ENCODE peak calls at places on chromosome 16, in ten cellular contexts. One of them, this sample, is unnamed.

GRCh38 chr16:68445458-68445857 is 2.9 kb downstream of the SMPD3 start:
- DNase-seq in CD4-positive, alpha-beta T cell: no peak
- DNase-seq in foreskin fibroblast: no peak
- DNase-seq in left kidney: peak
- DNase-seq in Kasumi-1: peak
- DNase-seq in substantia nigra: peak
- DNase-seq in activated T-helper 9 cell treated with anti-CD3 and anti-CD28 coated beads, Interleukin-2, amount 50 U/mL, for 16 hours: no peak
- DNase-seq in nephron progenitor cell: peak
- DNase-seq in activated CD4-positive, alpha-beta memory T cell treated with anti-CD3 and anti-CD28 coated beads, Interleukin-2, amount 10 ng/mL, durations not matched to agents 7 days and 5 days: peak
- DNase-seq in hepatic stellate cell: peak
- DNase-seq in this sample: peak

GRCh38 chr16:20611350-20611902 is 35.3 kb upstream of the ACSM2B start:
- DNase-seq in CD4-positive, alpha-beta T cell: no peak
- DNase-seq in foreskin fibroblast: no peak
- DNase-seq in left kidney: no peak
- DNase-seq in Kasumi-1: no peak
- DNase-seq in substantia nigra: peak
- DNase-seq in activated T-helper 9 cell treated with anti-CD3 and anti-CD28 coated beads, Interleukin-2, amount 50 U/mL, for 16 hours: no peak
- DNase-seq in nephron progenitor cell: no peak
- DNase-seq in activated CD4-positive, alpha-beta memory T cell treated with anti-CD3 and anti-CD28 coated beads, Interleukin-2, amount 10 ng/mL, durations not matched to agents 7 days and 5 days: no peak
- DNase-seq in hepatic stellate cell: no peak
- DNase-seq in this sample: no peak

GRCh38 chr16:65117701-65118448 is 4.0 kb downstream of the CDH11 start:
- DNase-seq in CD4-positive, alpha-beta T cell: peak
- DNase-seq in foreskin fibroblast: peak
- DNase-seq in left kidney: peak
- DNase-seq in Kasumi-1: peak
- DNase-seq in substantia nigra: peak
- DNase-seq in activated T-helper 9 cell treated with anti-CD3 and anti-CD28 coated beads, Interleukin-2, amount 50 U/mL, for 16 hours: no peak
- DNase-seq in nephron progenitor cell: peak
- DNase-seq in activated CD4-positive, alpha-beta memory T cell treated with anti-CD3 and anti-CD28 coated beads, Interleukin-2, amount 10 ng/mL, durations not matched to agents 7 days and 5 days: peak
- DNase-seq in hepatic stellate cell: peak
- DNase-seq in this sample: peak

GRCh38 chr16:80914379-80915078 is 92.2 kb downstream of the CMC2 start:
- DNase-seq in CD4-positive, alpha-beta T cell: no peak
- DNase-seq in foreskin fibroblast: no peak
- DNase-seq in left kidney: no peak
- DNase-seq in Kasumi-1: no peak
- DNase-seq in substantia nigra: no peak
- DNase-seq in activated T-helper 9 cell treated with anti-CD3 and anti-CD28 coated beads, Interleukin-2, amount 50 U/mL, for 16 hours: no peak
- DNase-seq in nephron progenitor cell: no peak
- DNase-seq in activated CD4-positive, alpha-beta memory T cell treated with anti-CD3 and anti-CD28 coated beads, Interleukin-2, amount 10 ng/mL, durations not matched to agents 7 days and 5 days: no peak
- DNase-seq in hepatic stellate cell: no peak
- DNase-seq in this sample: no peak

GRCh38 chr16:57261806-57262205 is 16.7 kb downstream of the ARL2BP start:
- DNase-seq in CD4-positive, alpha-beta T cell: no peak
- DNase-seq in foreskin fibroblast: no peak
- DNase-seq in left kidney: no peak
- DNase-seq in Kasumi-1: no peak
- DNase-seq in substantia nigra: no peak
- DNase-seq in activated T-helper 9 cell treated with anti-CD3 and anti-CD28 coated beads, Interleukin-2, amount 50 U/mL, for 16 hours: no peak
- DNase-seq in nephron progenitor cell: no peak
- DNase-seq in activated CD4-positive, alpha-beta memory T cell treated with anti-CD3 and anti-CD28 coated beads, Interleukin-2, amount 10 ng/mL, durations not matched to agents 7 days and 5 days: no peak
- DNase-seq in hepatic stellate cell: no peak
- DNase-seq in this sample: no peak

GRCh38 chr16:30830072-30830417 is 43.0 kb upstream of the ZNF629 start:
- DNase-seq in CD4-positive, alpha-beta T cell: no peak
- DNase-seq in foreskin fibroblast: no peak
- DNase-seq in left kidney: no peak
- DNase-seq in Kasumi-1: no peak
- DNase-seq in substantia nigra: no peak
- DNase-seq in activated T-helper 9 cell treated with anti-CD3 and anti-CD28 coated beads, Interleukin-2, amount 50 U/mL, for 16 hours: no peak
- DNase-seq in nephron progenitor cell: no peak
- DNase-seq in activated CD4-positive, alpha-beta memory T cell treated with anti-CD3 and anti-CD28 coated beads, Interleukin-2, amount 10 ng/mL, durations not matched to agents 7 days and 5 days: no peak
- DNase-seq in hepatic stellate cell: no peak
- DNase-seq in this sample: no peak

GRCh38 chr16:70378869-70379493 is 32.3 kb downstream of the DDX19A start:
- DNase-seq in CD4-positive, alpha-beta T cell: no peak
- DNase-seq in foreskin fibroblast: no peak
- DNase-seq in left kidney: no peak
- DNase-seq in Kasumi-1: no peak
- DNase-seq in substantia nigra: no peak
- DNase-seq in activated T-helper 9 cell treated with anti-CD3 and anti-CD28 coated beads, Interleukin-2, amount 50 U/mL, for 16 hours: no peak
- DNase-seq in nephron progenitor cell: no peak
- DNase-seq in activated CD4-positive, alpha-beta memory T cell treated with anti-CD3 and anti-CD28 coated beads, Interleukin-2, amount 10 ng/mL, durations not matched to agents 7 days and 5 days: no peak
- DNase-seq in hepatic stellate cell: no peak
- DNase-seq in this sample: no peak

GRCh38 chr16:23248261-23249194 is 53.6 kb upstream of the SCNN1B start:
- DNase-seq in CD4-positive, alpha-beta T cell: no peak
- DNase-seq in foreskin fibroblast: peak
- DNase-seq in left kidney: no peak
- DNase-seq in Kasumi-1: no peak
- DNase-seq in substantia nigra: no peak
- DNase-seq in activated T-helper 9 cell treated with anti-CD3 and anti-CD28 coated beads, Interleukin-2, amount 50 U/mL, for 16 hours: no peak
- DNase-seq in nephron progenitor cell: no peak
- DNase-seq in activated CD4-positive, alpha-beta memory T cell treated with anti-CD3 and anti-CD28 coated beads, Interleukin-2, amount 10 ng/mL, durations not matched to agents 7 days and 5 days: no peak
- DNase-seq in hepatic stellate cell: no peak
- DNase-seq in this sample: no peak

GRCh38 chr16:11841026-11841425 is 10.3 kb downstream of the RSL1D1 start:
- DNase-seq in CD4-positive, alpha-beta T cell: no peak
- DNase-seq in foreskin fibroblast: no peak
- DNase-seq in left kidney: no peak
- DNase-seq in Kasumi-1: no peak
- DNase-seq in substantia nigra: no peak
- DNase-seq in activated T-helper 9 cell treated with anti-CD3 and anti-CD28 coated beads, Interleukin-2, amount 50 U/mL, for 16 hours: no peak
- DNase-seq in nephron progenitor cell: no peak
- DNase-seq in activated CD4-positive, alpha-beta memory T cell treated with anti-CD3 and anti-CD28 coated beads, Interleukin-2, amount 10 ng/mL, durations not matched to agents 7 days and 5 days: no peak
- DNase-seq in hepatic stellate cell: no peak
- DNase-seq in this sample: no peak

GRCh38 chr16:85425061-85425662 is 188.0 kb upstream of the GSE1 start:
- DNase-seq in CD4-positive, alpha-beta T cell: no peak
- DNase-seq in foreskin fibroblast: no peak
- DNase-seq in left kidney: no peak
- DNase-seq in Kasumi-1: no peak
- DNase-seq in substantia nigra: no peak
- DNase-seq in activated T-helper 9 cell treated with anti-CD3 and anti-CD28 coated beads, Interleukin-2, amount 50 U/mL, for 16 hours: no peak
- DNase-seq in nephron progenitor cell: peak
- DNase-seq in activated CD4-positive, alpha-beta memory T cell treated with anti-CD3 and anti-CD28 coated beads, Interleukin-2, amount 10 ng/mL, durations not matched to agents 7 days and 5 days: no peak
- DNase-seq in hepatic stellate cell: no peak
- DNase-seq in this sample: no peak

GRCh38 chr16:70652322-70652721 is 6.0 kb downstream of the IL34 start:
- DNase-seq in CD4-positive, alpha-beta T cell: no peak
- DNase-seq in foreskin fibroblast: no peak
- DNase-seq in left kidney: no peak
- DNase-seq in Kasumi-1: no peak
- DNase-seq in substantia nigra: no peak
- DNase-seq in activated T-helper 9 cell treated with anti-CD3 and anti-CD28 coated beads, Interleukin-2, amount 50 U/mL, for 16 hours: no peak
- DNase-seq in nephron progenitor cell: no peak
- DNase-seq in activated CD4-positive, alpha-beta memory T cell treated with anti-CD3 and anti-CD28 coated beads, Interleukin-2, amount 10 ng/mL, durations not matched to agents 7 days and 5 days: no peak
- DNase-seq in hepatic stellate cell: no peak
- DNase-seq in this sample: no peak

GRCh38 chr16:57446530-57447141 is 549 bp downstream of the CIAPIN1 start:
- DNase-seq in CD4-positive, alpha-beta T cell: no peak
- DNase-seq in foreskin fibroblast: no peak
- DNase-seq in left kidney: peak
- DNase-seq in Kasumi-1: peak
- DNase-seq in substantia nigra: no peak
- DNase-seq in activated T-helper 9 cell treated with anti-CD3 and anti-CD28 coated beads, Interleukin-2, amount 50 U/mL, for 16 hours: peak
- DNase-seq in nephron progenitor cell: no peak
- DNase-seq in activated CD4-positive, alpha-beta memory T cell treated with anti-CD3 and anti-CD28 coated beads, Interleukin-2, amount 10 ng/mL, durations not matched to agents 7 days and 5 days: peak
- DNase-seq in hepatic stellate cell: peak
- DNase-seq in this sample: peak

GRCh38 chr16:84177740-84178070 is 9.2 kb downstream of the TAF1C start:
- DNase-seq in CD4-positive, alpha-beta T cell: no peak
- DNase-seq in foreskin fibroblast: peak
- DNase-seq in left kidney: no peak
- DNase-seq in Kasumi-1: no peak
- DNase-seq in substantia nigra: no peak
- DNase-seq in activated T-helper 9 cell treated with anti-CD3 and anti-CD28 coated beads, Interleukin-2, amount 50 U/mL, for 16 hours: no peak
- DNase-seq in nephron progenitor cell: no peak
- DNase-seq in activated CD4-positive, alpha-beta memory T cell treated with anti-CD3 and anti-CD28 coated beads, Interleukin-2, amount 10 ng/mL, durations not matched to agents 7 days and 5 days: no peak
- DNase-seq in hepatic stellate cell: no peak
- DNase-seq in this sample: no peak

GRCh38 chr16:66705790-66706505 is 9.4 kb upstream of the CMTM4 start:
- DNase-seq in CD4-positive, alpha-beta T cell: no peak
- DNase-seq in foreskin fibroblast: no peak
- DNase-seq in left kidney: no peak
- DNase-seq in Kasumi-1: no peak
- DNase-seq in substantia nigra: peak
- DNase-seq in activated T-helper 9 cell treated with anti-CD3 and anti-CD28 coated beads, Interleukin-2, amount 50 U/mL, for 16 hours: no peak
- DNase-seq in nephron progenitor cell: no peak
- DNase-seq in activated CD4-positive, alpha-beta memory T cell treated with anti-CD3 and anti-CD28 coated beads, Interleukin-2, amount 10 ng/mL, durations not matched to agents 7 days and 5 days: no peak
- DNase-seq in hepatic stellate cell: peak
- DNase-seq in this sample: no peak

GRCh38 chr16:19330801-19331484 is 45.4 kb downstream of the CLEC19A start:
- DNase-seq in CD4-positive, alpha-beta T cell: no peak
- DNase-seq in foreskin fibroblast: peak
- DNase-seq in left kidney: no peak
- DNase-seq in Kasumi-1: no peak
- DNase-seq in substantia nigra: no peak
- DNase-seq in activated T-helper 9 cell treated with anti-CD3 and anti-CD28 coated beads, Interleukin-2, amount 50 U/mL, for 16 hours: no peak
- DNase-seq in nephron progenitor cell: no peak
- DNase-seq in activated CD4-positive, alpha-beta memory T cell treated with anti-CD3 and anti-CD28 coated beads, Interleukin-2, amount 10 ng/mL, durations not matched to agents 7 days and 5 days: no peak
- DNase-seq in hepatic stellate cell: no peak
- DNase-seq in this sample: peak

GRCh38 chr16:85851034-85851780 is 47.8 kb upstream of the IRF8 start:
- DNase-seq in CD4-positive, alpha-beta T cell: no peak
- DNase-seq in foreskin fibroblast: no peak
- DNase-seq in left kidney: peak
- DNase-seq in Kasumi-1: no peak
- DNase-seq in substantia nigra: no peak
- DNase-seq in activated T-helper 9 cell treated with anti-CD3 and anti-CD28 coated beads, Interleukin-2, amount 50 U/mL, for 16 hours: no peak
- DNase-seq in nephron progenitor cell: no peak
- DNase-seq in activated CD4-positive, alpha-beta memory T cell treated with anti-CD3 and anti-CD28 coated beads, Interleukin-2, amount 10 ng/mL, durations not matched to agents 7 days and 5 days: no peak
- DNase-seq in hepatic stellate cell: no peak
- DNase-seq in this sample: no peak

GRCh38 chr16:10383626-10384025 is 2.2 kb upstream of the ATF7IP2 start:
- DNase-seq in CD4-positive, alpha-beta T cell: no peak
- DNase-seq in foreskin fibroblast: no peak
- DNase-seq in left kidney: no peak
- DNase-seq in Kasumi-1: no peak
- DNase-seq in substantia nigra: no peak
- DNase-seq in activated T-helper 9 cell treated with anti-CD3 and anti-CD28 coated beads, Interleukin-2, amount 50 U/mL, for 16 hours: no peak
- DNase-seq in nephron progenitor cell: no peak
- DNase-seq in activated CD4-positive, alpha-beta memory T cell treated with anti-CD3 and anti-CD28 coated beads, Interleukin-2, amount 10 ng/mL, durations not matched to agents 7 days and 5 days: no peak
- DNase-seq in hepatic stellate cell: no peak
- DNase-seq in this sample: no peak

GRCh38 chr16:1545044-1545736 is 11.7 kb downstream of the TMEM204 start:
- DNase-seq in CD4-positive, alpha-beta T cell: no peak
- DNase-seq in foreskin fibroblast: no peak
- DNase-seq in left kidney: no peak
- DNase-seq in Kasumi-1: peak
- DNase-seq in substantia nigra: no peak
- DNase-seq in activated T-helper 9 cell treated with anti-CD3 and anti-CD28 coated beads, Interleukin-2, amount 50 U/mL, for 16 hours: no peak
- DNase-seq in nephron progenitor cell: no peak
- DNase-seq in activated CD4-positive, alpha-beta memory T cell treated with anti-CD3 and anti-CD28 coated beads, Interleukin-2, amount 10 ng/mL, durations not matched to agents 7 days and 5 days: no peak
- DNase-seq in hepatic stellate cell: no peak
- DNase-seq in this sample: no peak

GRCh38 chr16:55470533-55471371 is 8.2 kb upstream of the MMP2 start:
- DNase-seq in CD4-positive, alpha-beta T cell: no peak
- DNase-seq in foreskin fibroblast: no peak
- DNase-seq in left kidney: no peak
- DNase-seq in Kasumi-1: no peak
- DNase-seq in substantia nigra: no peak
- DNase-seq in activated T-helper 9 cell treated with anti-CD3 and anti-CD28 coated beads, Interleukin-2, amount 50 U/mL, for 16 hours: no peak
- DNase-seq in nephron progenitor cell: no peak
- DNase-seq in activated CD4-positive, alpha-beta memory T cell treated with anti-CD3 and anti-CD28 coated beads, Interleukin-2, amount 10 ng/mL, durations not matched to agents 7 days and 5 days: no peak
- DNase-seq in hepatic stellate cell: peak
- DNase-seq in this sample: peak

GRCh38 chr16:26050489-26050888 is 358.7 kb downstream of the HS3ST4 start:
- DNase-seq in CD4-positive, alpha-beta T cell: no peak
- DNase-seq in foreskin fibroblast: no peak
- DNase-seq in left kidney: peak
- DNase-seq in Kasumi-1: no peak
- DNase-seq in substantia nigra: no peak
- DNase-seq in activated T-helper 9 cell treated with anti-CD3 and anti-CD28 coated beads, Interleukin-2, amount 50 U/mL, for 16 hours: no peak
- DNase-seq in nephron progenitor cell: peak
- DNase-seq in activated CD4-positive, alpha-beta memory T cell treated with anti-CD3 and anti-CD28 coated beads, Interleukin-2, amount 10 ng/mL, durations not matched to agents 7 days and 5 days: no peak
- DNase-seq in hepatic stellate cell: no peak
- DNase-seq in this sample: peak

GRCh38 chr16:16045879-16046278 is 96.5 kb downstream of the ABCC1 start:
- DNase-seq in CD4-positive, alpha-beta T cell: no peak
- DNase-seq in foreskin fibroblast: no peak
- DNase-seq in left kidney: no peak
- DNase-seq in Kasumi-1: no peak
- DNase-seq in substantia nigra: no peak
- DNase-seq in activated T-helper 9 cell treated with anti-CD3 and anti-CD28 coated beads, Interleukin-2, amount 50 U/mL, for 16 hours: no peak
- DNase-seq in nephron progenitor cell: peak
- DNase-seq in activated CD4-positive, alpha-beta memory T cell treated with anti-CD3 and anti-CD28 coated beads, Interleukin-2, amount 10 ng/mL, durations not matched to agents 7 days and 5 days: no peak
- DNase-seq in hepatic stellate cell: no peak
- DNase-seq in this sample: no peak

GRCh38 chr16:4330277-4330882 is 14.5 kb downstream of the GLIS2 start:
- DNase-seq in CD4-positive, alpha-beta T cell: peak
- DNase-seq in foreskin fibroblast: peak
- DNase-seq in left kidney: peak
- DNase-seq in Kasumi-1: peak
- DNase-seq in substantia nigra: peak
- DNase-seq in activated T-helper 9 cell treated with anti-CD3 and anti-CD28 coated beads, Interleukin-2, amount 50 U/mL, for 16 hours: peak
- DNase-seq in nephron progenitor cell: peak
- DNase-seq in activated CD4-positive, alpha-beta memory T cell treated with anti-CD3 and anti-CD28 coated beads, Interleukin-2, amount 10 ng/mL, durations not matched to agents 7 days and 5 days: peak
- DNase-seq in hepatic stellate cell: peak
- DNase-seq in this sample: peak

GRCh38 chr16:72099377-72099818 is 5.8 kb downstream of the DHX38 start:
- DNase-seq in CD4-positive, alpha-beta T cell: peak
- DNase-seq in foreskin fibroblast: peak
- DNase-seq in left kidney: peak
- DNase-seq in Kasumi-1: peak
- DNase-seq in substantia nigra: peak
- DNase-seq in activated T-helper 9 cell treated with anti-CD3 and anti-CD28 coated beads, Interleukin-2, amount 50 U/mL, for 16 hours: no peak
- DNase-seq in nephron progenitor cell: peak
- DNase-seq in activated CD4-positive, alpha-beta memory T cell treated with anti-CD3 and anti-CD28 coated beads, Interleukin-2, amount 10 ng/mL, durations not matched to agents 7 days and 5 days: peak
- DNase-seq in hepatic stellate cell: peak
- DNase-seq in this sample: peak

GRCh38 chr16:19393226-19394074 is 24.2 kb upstream of the TMC5 start:
- DNase-seq in CD4-positive, alpha-beta T cell: no peak
- DNase-seq in foreskin fibroblast: no peak
- DNase-seq in left kidney: peak
- DNase-seq in Kasumi-1: no peak
- DNase-seq in substantia nigra: no peak
- DNase-seq in activated T-helper 9 cell treated with anti-CD3 and anti-CD28 coated beads, Interleukin-2, amount 50 U/mL, for 16 hours: no peak
- DNase-seq in nephron progenitor cell: no peak
- DNase-seq in activated CD4-positive, alpha-beta memory T cell treated with anti-CD3 and anti-CD28 coated beads, Interleukin-2, amount 10 ng/mL, durations not matched to agents 7 days and 5 days: no peak
- DNase-seq in hepatic stellate cell: no peak
- DNase-seq in this sample: peak

GRCh38 chr16:67917852-67918236 is 13.8 kb downstream of the CTRL start:
- DNase-seq in CD4-positive, alpha-beta T cell: peak
- DNase-seq in foreskin fibroblast: peak
- DNase-seq in left kidney: peak
- DNase-seq in Kasumi-1: no peak
- DNase-seq in substantia nigra: no peak
- DNase-seq in activated T-helper 9 cell treated with anti-CD3 and anti-CD28 coated beads, Interleukin-2, amount 50 U/mL, for 16 hours: no peak
- DNase-seq in nephron progenitor cell: no peak
- DNase-seq in activated CD4-positive, alpha-beta memory T cell treated with anti-CD3 and anti-CD28 coated beads, Interleukin-2, amount 10 ng/mL, durations not matched to agents 7 days and 5 days: peak
- DNase-seq in hepatic stellate cell: peak
- DNase-seq in this sample: peak

GRCh38 chr16:51577621-51578303 is 426.7 kb upstream of the SALL1 start:
- DNase-seq in CD4-positive, alpha-beta T cell: no peak
- DNase-seq in foreskin fibroblast: no peak
- DNase-seq in left kidney: peak
- DNase-seq in Kasumi-1: no peak
- DNase-seq in substantia nigra: no peak
- DNase-seq in activated T-helper 9 cell treated with anti-CD3 and anti-CD28 coated beads, Interleukin-2, amount 50 U/mL, for 16 hours: no peak
- DNase-seq in nephron progenitor cell: peak
- DNase-seq in activated CD4-positive, alpha-beta memory T cell treated with anti-CD3 and anti-CD28 coated beads, Interleukin-2, amount 10 ng/mL, durations not matched to agents 7 days and 5 days: no peak
- DNase-seq in hepatic stellate cell: no peak
- DNase-seq in this sample: peak

GRCh38 chr16:49556252-49557069 is 182.9 kb downstream of the C16orf78 start:
- DNase-seq in CD4-positive, alpha-beta T cell: no peak
- DNase-seq in foreskin fibroblast: peak
- DNase-seq in left kidney: no peak
- DNase-seq in Kasumi-1: no peak
- DNase-seq in substantia nigra: no peak
- DNase-seq in activated T-helper 9 cell treated with anti-CD3 and anti-CD28 coated beads, Interleukin-2, amount 50 U/mL, for 16 hours: no peak
- DNase-seq in nephron progenitor cell: peak
- DNase-seq in activated CD4-positive, alpha-beta memory T cell treated with anti-CD3 and anti-CD28 coated beads, Interleukin-2, amount 10 ng/mL, durations not matched to agents 7 days and 5 days: no peak
- DNase-seq in hepatic stellate cell: peak
- DNase-seq in this sample: peak

GRCh38 chr16:48537909-48538745 is 71.9 kb downstream of the N4BP1 start:
- DNase-seq in CD4-positive, alpha-beta T cell: no peak
- DNase-seq in foreskin fibroblast: no peak
- DNase-seq in left kidney: peak
- DNase-seq in Kasumi-1: no peak
- DNase-seq in substantia nigra: peak
- DNase-seq in activated T-helper 9 cell treated with anti-CD3 and anti-CD28 coated beads, Interleukin-2, amount 50 U/mL, for 16 hours: no peak
- DNase-seq in nephron progenitor cell: no peak
- DNase-seq in activated CD4-positive, alpha-beta memory T cell treated with anti-CD3 and anti-CD28 coated beads, Interleukin-2, amount 10 ng/mL, durations not matched to agents 7 days and 5 days: no peak
- DNase-seq in hepatic stellate cell: no peak
- DNase-seq in this sample: no peak